ENCODE peak calls at places on chromosomes 13 and 19, in nine cellular contexts. One of them, this sample, is unnamed.

GRCh38 chr19:43606569-43607229 is 5.2 kb upstream of the SRRM5 start:
- DNase-seq in esophagus muscularis mucosa: no peak
- DNase-seq in H1: no peak
- DNase-seq in transverse colon: no peak
- DNase-seq in stomach: no peak
- DNase-seq in suprapubic skin: no peak
- DNase-seq in SK-N-SH: no peak
- DNase-seq in K562: no peak
- DNase-seq in sigmoid colon: no peak
- DNase-seq in this sample: no peak

GRCh38 chr19:46892252-46893179 is 31.7 kb downstream of the ARHGAP35 start:
- DNase-seq in sigmoid colon: no peak
- DNase-seq in K562: no peak
- DNase-seq in SK-N-SH: no peak
- DNase-seq in esophagus muscularis mucosa: no peak
- DNase-seq in transverse colon: no peak
- DNase-seq in H1: no peak
- DNase-seq in suprapubic skin: no peak
- DNase-seq in stomach: no peak
- DNase-seq in this sample: no peak

GRCh38 chr13:27533155-27533643 is 82.8 kb upstream of the MTIF3 start:
- DNase-seq in SK-N-SH: peak
- DNase-seq in transverse colon: peak
- DNase-seq in esophagus muscularis mucosa: peak
- DNase-seq in sigmoid colon: peak
- DNase-seq in K562: peak
- DNase-seq in suprapubic skin: peak
- DNase-seq in stomach: peak
- DNase-seq in H1: peak
- DNase-seq in this sample: peak

GRCh38 chr19:23410155-23410554 is 14.9 kb upstream of the ZNF91 start:
- DNase-seq in suprapubic skin: no peak
- DNase-seq in H1: no peak
- DNase-seq in stomach: no peak
- DNase-seq in sigmoid colon: no peak
- DNase-seq in transverse colon: peak
- DNase-seq in esophagus muscularis mucosa: no peak
- DNase-seq in K562: no peak
- DNase-seq in SK-N-SH: no peak
- DNase-seq in this sample: no peak

GRCh38 chr13:95153647-95154405 is 147.4 kb downstream of the ABCC4 start:
- DNase-seq in transverse colon: no peak
- DNase-seq in K562: no peak
- DNase-seq in stomach: no peak
- DNase-seq in suprapubic skin: no peak
- DNase-seq in sigmoid colon: no peak
- DNase-seq in SK-N-SH: no peak
- DNase-seq in H1: peak
- DNase-seq in esophagus muscularis mucosa: no peak
- DNase-seq in this sample: no peak

GRCh38 chr13:112161441-112162301 is 94.7 kb downstream of the SOX1 start:
- DNase-seq in sigmoid colon: no peak
- DNase-seq in SK-N-SH: no peak
- DNase-seq in H1: peak
- DNase-seq in esophagus muscularis mucosa: no peak
- DNase-seq in stomach: no peak
- DNase-seq in suprapubic skin: no peak
- DNase-seq in transverse colon: no peak
- DNase-seq in K562: no peak
- DNase-seq in this sample: no peak

GRCh38 chr13:48094404-48094780 is 512 bp downstream of the MED4 start:
- DNase-seq in SK-N-SH: no peak
- DNase-seq in suprapubic skin: no peak
- DNase-seq in K562: peak
- DNase-seq in sigmoid colon: no peak
- DNase-seq in stomach: no peak
- DNase-seq in esophagus muscularis mucosa: no peak
- DNase-seq in transverse colon: no peak
- DNase-seq in H1: no peak
- DNase-seq in this sample: no peak

GRCh38 chr19:1261863-1262686 is 7.1 kb upstream of the CIRBP start:
- DNase-seq in SK-N-SH: no peak
- DNase-seq in suprapubic skin: peak
- DNase-seq in stomach: peak
- DNase-seq in K562: no peak
- DNase-seq in H1: no peak
- DNase-seq in esophagus muscularis mucosa: no peak
- DNase-seq in transverse colon: peak
- DNase-seq in sigmoid colon: peak
- DNase-seq in this sample: peak

GRCh38 chr13:113219311-113219940 is 10.0 kb downstream of the CUL4A start:
- DNase-seq in transverse colon: no peak
- DNase-seq in SK-N-SH: no peak
- DNase-seq in suprapubic skin: no peak
- DNase-seq in esophagus muscularis mucosa: no peak
- DNase-seq in stomach: no peak
- DNase-seq in H1: no peak
- DNase-seq in sigmoid colon: no peak
- DNase-seq in K562: peak
- DNase-seq in this sample: no peak

DNA sequence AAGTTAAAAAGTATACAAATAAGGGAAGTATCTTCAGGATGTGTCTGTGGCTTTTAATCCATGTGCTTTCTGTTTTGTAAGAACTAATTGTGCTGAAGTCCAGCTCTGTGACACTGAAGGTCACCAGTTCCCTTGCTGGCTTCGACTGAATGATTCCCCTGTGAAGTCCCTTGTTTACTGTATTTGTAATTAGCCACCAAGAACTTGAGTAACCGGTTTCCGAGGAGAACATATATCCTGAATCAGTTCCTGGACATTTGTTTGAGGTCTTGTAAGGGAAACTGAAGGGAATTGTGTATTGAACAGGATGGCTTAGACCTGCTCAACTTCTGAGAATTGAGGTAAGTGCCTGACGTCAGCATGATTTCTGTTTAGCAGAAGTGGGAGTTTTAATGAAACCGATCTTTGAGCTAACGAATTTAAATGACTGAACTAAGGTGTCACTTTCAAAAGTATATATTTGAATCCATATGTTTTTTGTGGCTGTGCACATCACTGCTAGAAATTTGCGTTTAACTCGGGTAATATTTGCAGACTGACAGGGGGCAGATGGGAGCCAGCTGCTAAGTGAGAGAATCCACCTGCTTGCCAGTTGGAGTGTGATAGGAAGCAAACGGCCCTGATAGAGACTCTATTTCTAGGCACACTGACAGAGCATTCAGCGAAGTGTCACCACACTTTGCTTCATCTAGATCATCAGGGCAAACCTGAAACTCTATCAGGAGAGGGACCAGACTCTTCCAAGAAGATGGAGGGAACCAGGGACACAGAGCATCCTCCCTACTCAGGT is 530.0 kb downstream of the RFC3 start:
- DNase-seq in K562: no peak
- DNase-seq in transverse colon: peak
- DNase-seq in H1: no peak
- DNase-seq in stomach: peak
- DNase-seq in SK-N-SH: no peak
- DNase-seq in esophagus muscularis mucosa: no peak
- DNase-seq in suprapubic skin: no peak
- DNase-seq in sigmoid colon: no peak
- DNase-seq in this sample: no peak
- H3K27ac ChIP-seq in K562: no peak
- H3K27ac ChIP-seq in transverse colon: no peak
- H3K27ac ChIP-seq in H1: no peak
- H3K27ac ChIP-seq in stomach: peak
- H3K27ac ChIP-seq in SK-N-SH: peak
- H3K27ac ChIP-seq in esophagus muscularis mucosa: no peak
- H3K27ac ChIP-seq in suprapubic skin: no peak
- H3K27ac ChIP-seq in sigmoid colon: no peak
- H3K27ac ChIP-seq in this sample: no peak

DNA sequence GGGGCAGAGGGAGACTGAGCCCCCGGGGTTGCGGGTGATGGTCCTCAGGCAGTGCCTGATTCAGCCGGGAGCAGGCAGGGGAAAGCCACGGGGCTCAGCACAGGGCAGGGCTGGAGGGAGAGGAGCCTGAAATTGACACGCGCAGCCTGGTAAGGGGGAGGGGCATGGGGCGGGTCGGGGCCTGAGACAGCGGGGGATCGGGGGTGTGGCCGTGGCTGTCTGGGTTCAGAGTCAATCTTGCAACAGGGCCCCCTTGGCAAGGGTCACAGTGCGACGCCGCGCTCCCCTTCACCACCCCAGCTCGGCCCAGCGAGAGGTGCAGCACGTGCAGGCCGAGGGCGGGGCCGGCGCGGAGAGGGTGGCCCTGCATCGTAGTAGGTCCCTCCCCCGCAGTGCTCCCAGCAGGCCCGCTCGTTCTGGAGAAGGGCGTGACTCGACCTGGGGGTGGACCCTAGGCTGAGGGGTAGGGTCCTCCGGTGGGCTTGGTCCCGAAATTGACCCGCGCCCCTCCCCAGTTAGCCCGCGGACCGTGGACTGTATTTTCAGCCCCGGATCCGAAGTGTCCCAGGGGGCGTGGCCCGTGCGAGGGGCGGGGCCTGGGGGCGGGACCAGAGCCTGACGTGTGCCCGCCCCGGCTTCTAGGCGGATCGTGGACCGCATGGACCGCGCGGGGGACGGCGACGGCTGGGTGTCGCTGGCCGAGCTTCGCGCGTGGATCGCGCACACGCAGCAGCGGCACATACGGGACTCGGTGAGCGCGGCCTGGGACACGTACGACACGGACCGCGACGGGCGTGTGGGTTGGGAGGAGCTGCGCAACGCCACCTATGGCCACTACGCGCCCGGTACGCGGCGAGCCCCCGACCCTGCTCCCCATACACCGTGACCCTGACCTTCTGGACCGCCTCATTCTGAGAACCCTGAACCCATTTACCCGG is 6.0 kb downstream of the RCN3 start:
- DNase-seq in stomach: peak
- DNase-seq in suprapubic skin: peak
- DNase-seq in SK-N-SH: peak
- DNase-seq in H1: no peak
- DNase-seq in esophagus muscularis mucosa: peak
- DNase-seq in sigmoid colon: peak
- DNase-seq in transverse colon: peak
- DNase-seq in K562: peak
- DNase-seq in this sample: peak
- TF ChIP-seq POLR2AphosphoS5 in stomach: no peak
- TF ChIP-seq POLR2AphosphoS5 in suprapubic skin: no peak
- TF ChIP-seq POLR2AphosphoS5 in SK-N-SH: no peak
- TF ChIP-seq POLR2AphosphoS5 in H1: no peak
- TF ChIP-seq POLR2AphosphoS5 in esophagus muscularis mucosa: peak
- TF ChIP-seq POLR2AphosphoS5 in sigmoid colon: no peak
- TF ChIP-seq POLR2AphosphoS5 in transverse colon: no peak
- TF ChIP-seq POLR2AphosphoS5 in K562: no peak
- TF ChIP-seq POLR2AphosphoS5 in this sample: peak

GRCh38 chr19:8399681-8400188 is 9.6 kb downstream of the RAB11B start:
- DNase-seq in SK-N-SH: no peak
- DNase-seq in stomach: no peak
- DNase-seq in transverse colon: no peak
- DNase-seq in sigmoid colon: no peak
- DNase-seq in H1: no peak
- DNase-seq in esophagus muscularis mucosa: no peak
- DNase-seq in suprapubic skin: no peak
- DNase-seq in K562: no peak
- DNase-seq in this sample: peak
- TF ChIP-seq EP300 in SK-N-SH: no peak
- TF ChIP-seq EP300 in stomach: no peak
- TF ChIP-seq EP300 in transverse colon: no peak
- TF ChIP-seq EP300 in sigmoid colon: no peak
- TF ChIP-seq EP300 in H1: no peak
- TF ChIP-seq EP300 in esophagus muscularis mucosa: no peak
- TF ChIP-seq EP300 in suprapubic skin: no peak
- TF ChIP-seq EP300 in K562: no peak
- TF ChIP-seq EP300 in this sample: no peak

DNA sequence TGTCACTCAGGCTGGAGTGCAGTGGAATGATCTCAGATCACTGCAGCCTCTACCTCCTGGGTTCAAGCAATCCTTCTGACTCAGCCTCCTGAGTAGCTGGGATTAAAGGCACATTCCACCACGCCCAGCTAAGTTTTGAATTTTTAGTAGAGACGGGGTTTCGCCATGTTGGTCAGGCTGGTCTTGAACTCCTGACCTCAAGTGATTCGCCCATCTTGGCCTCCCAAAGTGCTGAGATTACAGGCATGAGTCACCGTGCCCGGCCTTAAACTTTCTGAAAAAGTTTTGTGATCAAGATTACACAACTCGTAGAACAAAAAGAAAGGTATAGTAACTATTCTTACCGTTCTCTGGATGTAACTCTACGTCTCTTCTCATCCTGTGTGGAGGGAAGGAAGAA is 21.2 kb downstream of the DNMT1 start:
- DNase-seq in suprapubic skin: no peak
- DNase-seq in stomach: no peak
- DNase-seq in sigmoid colon: no peak
- DNase-seq in K562: no peak
- DNase-seq in SK-N-SH: no peak
- DNase-seq in esophagus muscularis mucosa: no peak
- DNase-seq in transverse colon: no peak
- DNase-seq in H1: no peak
- DNase-seq in this sample: no peak
- H3K27ac ChIP-seq in suprapubic skin: no peak
- H3K27ac ChIP-seq in stomach: no peak
- H3K27ac ChIP-seq in sigmoid colon: no peak
- H3K27ac ChIP-seq in K562: no peak
- H3K27ac ChIP-seq in SK-N-SH: no peak
- H3K27ac ChIP-seq in esophagus muscularis mucosa: no peak
- H3K27ac ChIP-seq in transverse colon: no peak
- H3K27ac ChIP-seq in H1: no peak
- H3K27ac ChIP-seq in this sample: no peak

DNA sequence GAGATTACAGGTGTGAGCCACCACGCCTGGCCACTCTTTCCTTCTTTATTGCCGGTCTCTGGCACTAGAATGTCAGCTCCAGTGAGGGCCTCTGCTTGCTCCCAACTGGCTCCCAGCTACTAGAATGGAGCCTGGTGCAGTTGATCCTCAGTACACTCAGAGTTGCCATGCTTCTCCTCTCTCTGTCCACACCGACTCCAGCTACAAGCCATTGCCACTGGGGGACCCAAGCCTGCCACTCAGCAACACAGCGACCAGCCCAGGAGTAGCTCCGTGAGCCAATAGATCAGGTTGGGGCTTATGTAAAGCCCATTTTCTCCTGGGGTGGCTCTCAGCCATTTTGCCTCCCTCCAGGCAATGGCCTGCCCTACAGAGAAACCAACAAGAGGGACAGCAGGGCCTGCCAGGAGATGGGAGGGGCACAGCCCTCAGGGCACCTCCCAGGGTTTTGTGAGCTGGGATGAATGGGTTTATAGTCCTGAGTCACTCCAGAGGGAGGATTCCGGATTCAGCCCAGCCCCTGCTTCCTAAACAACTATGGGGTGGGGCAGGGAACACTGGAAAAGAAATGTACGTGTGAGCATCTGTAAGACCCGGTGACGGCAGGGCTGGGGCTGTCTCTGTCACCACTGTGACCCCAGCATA is 36.5 kb downstream of the OPA3 start:
- DNase-seq in esophagus muscularis mucosa: no peak
- DNase-seq in SK-N-SH: no peak
- DNase-seq in H1: no peak
- DNase-seq in stomach: no peak
- DNase-seq in K562: no peak
- DNase-seq in suprapubic skin: peak
- DNase-seq in transverse colon: peak
- DNase-seq in sigmoid colon: no peak
- DNase-seq in this sample: peak
- TF ChIP-seq POLR2AphosphoS5 in esophagus muscularis mucosa: no peak
- TF ChIP-seq POLR2AphosphoS5 in SK-N-SH: no peak
- TF ChIP-seq POLR2AphosphoS5 in H1: no peak
- TF ChIP-seq POLR2AphosphoS5 in stomach: no peak
- TF ChIP-seq POLR2AphosphoS5 in K562: no peak
- TF ChIP-seq POLR2AphosphoS5 in suprapubic skin: no peak
- TF ChIP-seq POLR2AphosphoS5 in transverse colon: peak
- TF ChIP-seq POLR2AphosphoS5 in sigmoid colon: no peak
- TF ChIP-seq POLR2AphosphoS5 in this sample: peak